ENCODE peak calls at places on chromosomes 11 and 22, in five cellular contexts. One of them, this sample, is unnamed.

GRCh38 chr11:107624983-107625779 is 34.2 kb downstream of the ELMOD1 start:
- DNase-seq in heart right ventricle: no peak
- DNase-seq in choroid plexus epithelial cell: no peak
- DNase-seq in occipital lobe: no peak
- DNase-seq in NCI-H510A: no peak
- DNase-seq in this sample: no peak

GRCh38 chr11:11178671-11179070 is 174.4 kb downstream of the CSNK2A3 start:
- DNase-seq in heart right ventricle: no peak
- DNase-seq in choroid plexus epithelial cell: no peak
- DNase-seq in occipital lobe: no peak
- DNase-seq in NCI-H510A: no peak
- DNase-seq in this sample: no peak

GRCh38 chr11:109130910-109131309 is 291.1 kb upstream of the C11orf87 start:
- DNase-seq in heart right ventricle: no peak
- DNase-seq in choroid plexus epithelial cell: no peak
- DNase-seq in occipital lobe: no peak
- DNase-seq in NCI-H510A: no peak
- DNase-seq in this sample: no peak

GRCh38 chr11:61715877-61716276 is 35.7 kb downstream of the DAGLA start:
- DNase-seq in heart right ventricle: no peak
- DNase-seq in choroid plexus epithelial cell: no peak
- DNase-seq in occipital lobe: no peak
- DNase-seq in NCI-H510A: no peak
- DNase-seq in this sample: no peak

GRCh38 chr11:7511405-7511804 is 2.4 kb upstream of the PPFIBP2 start:
- DNase-seq in heart right ventricle: peak; percentile 72
- DNase-seq in choroid plexus epithelial cell: no peak
- DNase-seq in occipital lobe: peak; percentile 65
- DNase-seq in NCI-H510A: peak; percentile 17
- DNase-seq in this sample: no peak

GRCh38 chr11:42243370-42243769 is 783.9 kb upstream of the LRRC4C start:
- DNase-seq in heart right ventricle: no peak
- DNase-seq in choroid plexus epithelial cell: no peak
- DNase-seq in occipital lobe: no peak
- DNase-seq in NCI-H510A: no peak
- DNase-seq in this sample: no peak

GRCh38 chr11:19347911-19348310 is 107.2 kb upstream of the E2F8 start:
- DNase-seq in heart right ventricle: no peak
- DNase-seq in choroid plexus epithelial cell: no peak
- DNase-seq in occipital lobe: no peak
- DNase-seq in NCI-H510A: no peak
- DNase-seq in this sample: no peak

GRCh38 chr22:27598792-27599191 is 202.8 kb downstream of the MN1 start:
- DNase-seq in heart right ventricle: no peak
- DNase-seq in choroid plexus epithelial cell: no peak
- DNase-seq in occipital lobe: no peak
- DNase-seq in NCI-H510A: no peak
- DNase-seq in this sample: no peak

GRCh38 chr11:76542436-76542835 is 97.6 kb downstream of the EMSY start:
- DNase-seq in heart right ventricle: no peak
- DNase-seq in choroid plexus epithelial cell: no peak
- DNase-seq in occipital lobe: no peak
- DNase-seq in NCI-H510A: no peak
- DNase-seq in this sample: no peak

GRCh38 chr22:44023404-44024287 is 456 bp upstream of the PARVB start:
- DNase-seq in heart right ventricle: no peak
- DNase-seq in choroid plexus epithelial cell: no peak
- DNase-seq in occipital lobe: no peak
- DNase-seq in NCI-H510A: no peak
- DNase-seq in this sample: peak; percentile 43

GRCh38 chr11:73245461-73245860 is 26.7 kb upstream of the P2RY6 start:
- DNase-seq in heart right ventricle: no peak
- DNase-seq in choroid plexus epithelial cell: no peak
- DNase-seq in occipital lobe: no peak
- DNase-seq in NCI-H510A: no peak
- DNase-seq in this sample: no peak

GRCh38 chr11:68003846-68004550 is at the start of gene UNC93B1:
- DNase-seq in heart right ventricle: peak; percentile 90
- DNase-seq in choroid plexus epithelial cell: peak; percentile 75
- DNase-seq in occipital lobe: peak; percentile 36
- DNase-seq in NCI-H510A: peak; percentile 85
- DNase-seq in this sample: peak; percentile 78

GRCh38 chr22:39693943-39694500 is 123.5 kb downstream of the CACNA1I start:
- DNase-seq in heart right ventricle: no peak
- DNase-seq in choroid plexus epithelial cell: no peak
- DNase-seq in occipital lobe: no peak
- DNase-seq in NCI-H510A: no peak
- DNase-seq in this sample: no peak

GRCh38 chr11:1931326-1931725 is 11.8 kb downstream of the TNNT3 start:
- DNase-seq in heart right ventricle: peak; percentile 58
- DNase-seq in choroid plexus epithelial cell: peak; percentile 38
- DNase-seq in occipital lobe: no peak
- DNase-seq in NCI-H510A: no peak
- DNase-seq in this sample: peak; percentile 9

GRCh38 chr22:22933807-22934542 is 46.4 kb downstream of the IGLL5 start:
- DNase-seq in heart right ventricle: no peak
- DNase-seq in choroid plexus epithelial cell: no peak
- DNase-seq in occipital lobe: no peak
- DNase-seq in NCI-H510A: no peak
- DNase-seq in this sample: no peak

GRCh38 chr22:32501797-32502290 is 27.2 kb downstream of the FBXO7 start:
- DNase-seq in heart right ventricle: no peak
- DNase-seq in choroid plexus epithelial cell: no peak
- DNase-seq in occipital lobe: no peak
- DNase-seq in NCI-H510A: no peak
- DNase-seq in this sample: no peak

GRCh38 chr11:44030276-44030932 is 17.4 kb upstream of the ACCSL start:
- DNase-seq in heart right ventricle: peak; percentile 70
- DNase-seq in choroid plexus epithelial cell: peak; percentile 89
- DNase-seq in occipital lobe: no peak
- DNase-seq in NCI-H510A: no peak
- DNase-seq in this sample: peak; percentile 44

GRCh38 chr11:33718441-33718840 is 17.8 kb downstream of the CD59 start:
- DNase-seq in heart right ventricle: no peak
- DNase-seq in choroid plexus epithelial cell: no peak
- DNase-seq in occipital lobe: no peak
- DNase-seq in NCI-H510A: no peak
- DNase-seq in this sample: no peak

GRCh38 chr11:80255021-80255420 is 814.2 kb upstream of the TENM4 start:
- DNase-seq in heart right ventricle: no peak
- DNase-seq in choroid plexus epithelial cell: no peak
- DNase-seq in occipital lobe: no peak
- DNase-seq in NCI-H510A: no peak
- DNase-seq in this sample: no peak

GRCh38 chr11:78220218-78221157 is 31.8 kb downstream of the USP35 start:
- DNase-seq in heart right ventricle: peak; percentile 1
- DNase-seq in choroid plexus epithelial cell: no peak
- DNase-seq in occipital lobe: no peak
- DNase-seq in NCI-H510A: no peak
- DNase-seq in this sample: no peak

GRCh38 chr11:46130286-46130937 is 9.2 kb upstream of the PHF21A start:
- DNase-seq in heart right ventricle: no peak
- DNase-seq in choroid plexus epithelial cell: no peak
- DNase-seq in occipital lobe: no peak
- DNase-seq in NCI-H510A: no peak
- DNase-seq in this sample: no peak

GRCh38 chr22:24505337-24505736 is 10.2 kb downstream of the UPB1 start:
- DNase-seq in heart right ventricle: no peak
- DNase-seq in choroid plexus epithelial cell: no peak
- DNase-seq in occipital lobe: no peak
- DNase-seq in NCI-H510A: no peak
- DNase-seq in this sample: no peak

GRCh38 chr22:27913162-27913741 is 5.8 kb downstream of the PITPNB start:
- DNase-seq in heart right ventricle: peak; percentile 41
- DNase-seq in choroid plexus epithelial cell: peak; percentile 27
- DNase-seq in occipital lobe: no peak
- DNase-seq in NCI-H510A: no peak
- DNase-seq in this sample: no peak

GRCh38 chr22:20027966-20028854 is 7.3 kb downstream of the TANGO2 start:
- DNase-seq in heart right ventricle: no peak
- DNase-seq in choroid plexus epithelial cell: peak; percentile 49
- DNase-seq in occipital lobe: no peak
- DNase-seq in NCI-H510A: no peak
- DNase-seq in this sample: no peak

GRCh38 chr11:68509105-68509504 is 48.6 kb downstream of the PPP6R3 start:
- DNase-seq in heart right ventricle: no peak
- DNase-seq in choroid plexus epithelial cell: no peak
- DNase-seq in occipital lobe: no peak
- DNase-seq in NCI-H510A: no peak
- DNase-seq in this sample: no peak

This sample was measured in WTC11.